ENCODE peak calls at places on chromosomes 3 and 15, in four cellular contexts. H, L, I and P are unnamed samples. For H3K4me1, the result is how much of the 10 kb centered on the place peaks cover.

GRCh38 chr3:194971965-194972364 is 286.3 kb downstream of the FAM43A start:
- DNase-seq in L (no peak), I (no peak), H (no peak), P (no peak)

GRCh38 chr3:195015021-195015420 is 255.9 kb downstream of the XXYLT1 start:
- DNase-seq in H (no peak), L (peak), I (no peak), P (peak)

GRCh38 chr3:185335799-185336198 is 27.1 kb upstream of the MAP3K13 start:
- DNase-seq in H (peak), L (peak), I (no peak), P (peak)

GRCh38 chr3:147404800-147405551 is 1.4 kb downstream of the ZIC4 start:
- DNase-seq in I (no peak), H (no peak), L (no peak), P (peak)

GRCh38 chr3:142645236-142645793 is 49.1 kb downstream of the PLS1 start:
- DNase-seq in H (peak), I (peak), L (peak), P (peak)

GRCh38 chr3:100072328-100073048 is 41.8 kb downstream of the FILIP1L start:
- DNase-seq in H (peak), I (peak), L (no peak), P (no peak)

GRCh38 chr15:55344206-55344605 is 25.2 kb downstream of the PIGB start:
- DNase-seq in L (peak), I (no peak), H (no peak), P (no peak)

GRCh38 chr3:167361356-167361755 is 18.7 kb downstream of the ZBBX start:
- DNase-seq in I (no peak), H (no peak), L (no peak), P (no peak)

GRCh38 chr3:63351159-63352007 is 73.3 kb downstream of the SYNPR start:
- DNase-seq in L (peak), I (peak), H (peak), P (peak)

GRCh38 chr3:28936154-28936553 is 344.7 kb upstream of the RBMS3 start:
- DNase-seq in I (no peak), H (no peak), L (no peak), P (no peak)

GRCh38 chr15:89680282-89680873 is 1.2 kb upstream of the PLIN1 start:
- DNase-seq in H (peak), I (peak), L (peak), P (peak)

GRCh38 chr3:12994607-12995388 is 78.4 kb downstream of the IQSEC1 start:
- DNase-seq in H (peak), I (peak), L (peak), P (peak)

GRCh38 chr15:99440551-99441426 is 125.0 kb upstream of the MEF2A start:
- DNase-seq in H (no peak), L (no peak), I (no peak), P (peak)

GRCh38 chr3:188926741-188927650 is 244.8 kb upstream of the TPRG1 start:
- DNase-seq in L (peak), H (no peak), I (no peak), P (peak)

GRCh38 chr15:89179966-89180875 is 41.2 kb downstream of the RLBP1 start:
- DNase-seq in H (no peak), I (no peak), L (peak), P (peak)

GRCh38 chr3:13106308-13106970 is 33.2 kb upstream of the IQSEC1 start:
- DNase-seq in H (peak), I (no peak), L (no peak), P (peak)

GRCh38 chr15:75483961-75484360 is 32.5 kb upstream of the SIN3A start:
- DNase-seq in L (no peak), I (no peak), H (no peak), P (no peak)

GRCh38 chr3:169739067-169739466 is 25.8 kb downstream of the TERC start:
- DNase-seq in L (no peak), H (no peak), I (no peak), P (no peak)

DNA sequence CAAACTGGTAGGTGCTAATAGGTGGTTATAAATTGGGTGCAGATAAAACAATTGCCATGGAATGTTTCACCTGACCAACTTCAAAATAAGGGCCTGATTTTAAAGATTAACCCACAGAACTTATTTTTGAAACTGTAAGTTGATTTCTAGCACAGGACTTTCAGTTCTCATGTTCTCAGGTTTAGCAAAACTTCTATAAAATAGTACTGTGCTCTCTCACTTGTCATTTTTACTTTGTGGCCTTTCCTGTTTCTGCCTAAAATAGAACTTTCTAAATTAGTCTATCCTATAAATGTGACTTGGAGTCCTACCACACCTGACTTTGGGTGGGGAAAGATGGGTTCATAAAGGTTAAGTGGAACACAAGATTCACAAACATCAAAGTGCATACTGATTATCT is 38.8 kb downstream of the BTLA start:
- DNase-seq in I (no peak), H (no peak), L (no peak), P (no peak)
- H3K4me1 ChIP-seq in I (under half), H (under half), L (under half), P (under half)

DNA sequence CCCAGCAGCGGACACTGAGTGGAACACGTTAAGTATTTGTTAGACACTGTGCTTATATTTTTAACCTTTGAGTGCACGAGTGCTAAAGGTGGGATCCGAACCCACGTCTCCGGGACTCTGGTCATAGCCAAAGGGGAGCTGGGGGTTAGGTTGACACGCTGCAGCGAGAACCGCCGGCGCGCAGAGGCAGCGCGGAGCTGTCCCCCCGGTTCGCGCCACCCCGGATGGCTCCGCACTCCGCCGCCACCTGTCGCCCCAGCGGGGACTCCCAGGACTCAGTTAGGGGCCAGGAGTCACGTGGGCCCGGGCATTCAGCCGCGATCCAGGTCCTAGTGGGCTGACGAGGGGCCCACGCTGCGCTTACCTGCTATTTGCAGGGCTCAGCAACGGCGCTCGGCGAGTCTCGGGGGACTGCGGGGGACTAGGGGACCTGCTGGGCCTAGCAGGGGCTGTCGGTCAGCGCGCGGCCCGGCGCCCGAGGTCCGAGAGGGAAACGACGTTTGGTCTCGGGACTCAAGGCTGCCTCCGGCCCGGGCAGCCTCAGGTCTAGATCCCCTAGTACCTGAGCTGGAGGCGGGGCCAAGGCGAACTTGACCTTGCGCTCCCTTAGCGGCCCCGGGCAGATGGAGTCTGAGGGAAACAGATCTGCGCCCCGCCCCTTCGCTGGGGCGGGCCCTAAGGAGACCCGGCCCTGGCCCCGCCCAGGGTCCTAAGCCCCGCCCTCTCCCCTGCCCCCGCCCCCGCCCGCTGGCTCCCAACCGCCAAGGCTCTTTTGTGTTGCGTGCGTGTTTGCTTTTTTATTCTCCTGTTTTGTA is at the start of gene NMNAT3:
- DNase-seq in H (peak), L (peak), I (peak), P (no peak)
- TF ChIP-seq CTCF in H (no peak), L (no peak), I (no peak), P (no peak)

GRCh38 chr15:70387086-70387485 is 289.4 kb upstream of the TLE3 start:
- DNase-seq in I (no peak), H (no peak), L (no peak), P (no peak)
- H2AFZ ChIP-seq in I (no peak), H (no peak), L (no peak), P (no peak)

GRCh38 chr15:60720084-60720483 is 241.1 kb upstream of the ICE2 start:
- DNase-seq in H (no peak), I (no peak), L (no peak), P (no peak)
- H3K4me1 ChIP-seq in H (under half), I (under half), L (under half), P (under half)